ENCODE peak calls at places on chromosomes 16 and 17, in six cellular contexts. X is activated effector memory CD4-positive, alpha-beta T cell treated with Interleukin-2 at 50 U/mL for 16 hours; W is progenitor cell of endocrine pancreas; E is endothelial cell; P is NB4; L is EL. Z is an unnamed sample.

GRCh38 chr17:13024526-13025263 is 6.9 kb upstream of the ELAC2 start:
- DNase-seq in X (peak), W (peak), E (peak), P (peak), L (peak), Z (no peak)

GRCh38 chr17:57511475-57512123 is 233.5 kb downstream of the CCDC182 start:
- DNase-seq in X (no peak), W (no peak), E (no peak), P (no peak), L (no peak), Z (no peak)

GRCh38 chr17:8133398-8133797 is 9.5 kb upstream of the HES7 start:
- DNase-seq in X (no peak), W (no peak), E (no peak), P (no peak), L (no peak), Z (no peak)

GRCh38 chr16:86018487-86018886 is 119.5 kb downstream of the IRF8 start:
- DNase-seq in X (no peak), W (no peak), E (no peak), P (peak), L (no peak), Z (no peak)

GRCh38 chr17:33640629-33641028 is 347.5 kb upstream of the ASIC2 start:
- DNase-seq in X (no peak), W (no peak), E (no peak), P (no peak), L (no peak), Z (no peak)

GRCh38 chr16:86302710-86303109 is 207.6 kb upstream of the FOXF1 start:
- DNase-seq in X (no peak), W (no peak), E (no peak), P (no peak), L (no peak), Z (no peak)

GRCh38 chr17:65163990-65164495 is 26.9 kb downstream of the RGS9 start:
- DNase-seq in X (peak), W (no peak), E (no peak), P (peak), L (peak), Z (no peak)

GRCh38 chr17:62704381-62704971 is 77.0 kb downstream of the MRC2 start:
- DNase-seq in X (no peak), W (no peak), E (peak), P (peak), L (peak), Z (no peak)

GRCh38 chr17:67239597-67239996 is 5.4 kb downstream of the HELZ start:
- DNase-seq in X (no peak), W (no peak), E (no peak), P (no peak), L (peak), Z (no peak)

Z was measured in D721Med.